ENCODE peak calls at places on chromosomes 2 and 18, in five cellular contexts. T, U, Y, Z and Q are unnamed samples.
A peak's percentile ranks its signal among the peaks of the same experiment; 100 is the strongest.

GRCh38 chr2:226715347-226715990 is 84.2 kb downstream of the IRS1 start:
- DNase-seq in T (no peak), U (no peak), Y (no peak), Z (no peak), Q (no peak)

GRCh38 chr2:121071058-121071504 is 213.9 kb downstream of the TFCP2L1 start:
- DNase-seq in T (peak; percentile 47), U (peak; percentile 31), Y (peak; percentile 78), Z (peak; percentile 68), Q (peak; percentile 92)

GRCh38 chr2:30663321-30663720 is 143.9 kb downstream of the CAPN13 start:
- DNase-seq in T (no peak), U (no peak), Y (no peak), Z (no peak), Q (no peak)

GRCh38 chr18:48408727-48409590 is at the start of gene ZBTB7C:
- DNase-seq in T (peak; percentile 48), U (no peak), Y (no peak), Z (peak; percentile 37), Q (no peak)

GRCh38 chr2:38856165-38856564 is 19.6 kb downstream of the DHX57 start:
- DNase-seq in T (no peak), U (peak; percentile 65), Y (no peak), Z (no peak), Q (no peak)

GRCh38 chr18:14974576-14974975 is 226.6 kb downstream of the ANKRD30B start:
- DNase-seq in T (no peak), U (no peak), Y (no peak), Z (no peak), Q (no peak)

GRCh38 chr2:59277656-59278055 is 1036.5 kb upstream of the FANCL start:
- DNase-seq in T (no peak), U (no peak), Y (no peak), Z (peak; percentile 28), Q (no peak)

GRCh38 chr2:73284296-73285161 is at the start of gene FBXO41:
- DNase-seq in T (no peak), U (peak; percentile 17), Y (no peak), Z (peak; percentile 66), Q (peak; percentile 83)

GRCh38 chr18:76453057-76453561 is 41.9 kb downstream of the ZNF516 start:
- DNase-seq in T (no peak), U (no peak), Y (no peak), Z (no peak), Q (no peak)

GRCh38 chr2:20806286-20806685 is 16.6 kb downstream of the LDAH start:
- DNase-seq in T (no peak), U (no peak), Y (no peak), Z (no peak), Q (no peak)

GRCh38 chr2:127614731-127615130 is 31.2 kb upstream of the GPR17 start:
- DNase-seq in T (no peak), U (peak; percentile 13), Y (no peak), Z (no peak), Q (peak; percentile 41)

GRCh38 chr2:215367647-215368492 is 56.0 kb downstream of the ATIC start:
- DNase-seq in T (no peak), U (peak; percentile 93), Y (no peak), Z (no peak), Q (no peak)

GRCh38 chr2:97935719-97936161 is 60.0 kb downstream of the TMEM131 start:
- DNase-seq in T (no peak), U (peak; percentile 72), Y (no peak), Z (peak; percentile 11), Q (peak; percentile 72)

GRCh38 chr2:47236503-47237215 is 81.6 kb upstream of the STPG4 start:
- DNase-seq in T (no peak), U (peak; percentile 17), Y (no peak), Z (no peak), Q (no peak)

GRCh38 chr2:88545118-88545517 is 82.1 kb downstream of the EIF2AK3 start:
- DNase-seq in T (no peak), U (peak; percentile 38), Y (no peak), Z (peak; percentile 61), Q (peak; percentile 75)

GRCh38 chr2:172339431-172340010 is 87.9 kb upstream of the ITGA6 start:
- DNase-seq in T (no peak), U (peak; percentile 29), Y (no peak), Z (no peak), Q (no peak)

GRCh38 chr18:44954256-44954655 is 273.6 kb downstream of the SETBP1 start:
- DNase-seq in T (no peak), U (no peak), Y (no peak), Z (no peak), Q (peak; percentile 67)

GRCh38 chr2:25268136-25268535 is 73.6 kb downstream of the DNMT3A start:
- DNase-seq in T (no peak), U (no peak), Y (no peak), Z (no peak), Q (no peak)

GRCh38 chr2:168583710-168584521 is 127.8 kb downstream of the CERS6 start:
- DNase-seq in T (no peak), U (peak; percentile 67), Y (no peak), Z (peak; percentile 5), Q (peak; percentile 61)

GRCh38 chr2:235669269-235669831 is 175.5 kb downstream of the AGAP1 start:
- DNase-seq in T (peak; percentile 45), U (peak; percentile 58), Y (no peak), Z (peak; percentile 87), Q (peak; percentile 87)

GRCh38 chr2:211879323-211879722 is 659.3 kb downstream of the ERBB4 start:
- DNase-seq in T (no peak), U (peak; percentile 12), Y (no peak), Z (peak; percentile 63), Q (peak; percentile 14)

GRCh38 chr2:150204449-150204848 is 283.0 kb downstream of the RND3 start:
- DNase-seq in T (no peak), U (peak; percentile 98), Y (no peak), Z (peak; percentile 17), Q (no peak)

GRCh38 chr2:15594291-15595256 is 2.9 kb downstream of the DDX1 start:
- DNase-seq in T (no peak), U (no peak), Y (no peak), Z (no peak), Q (no peak)

GRCh38 chr2:180349809-180350208 is 342.7 kb upstream of the CWC22 start:
- DNase-seq in T (no peak), U (no peak), Y (no peak), Z (no peak), Q (no peak)

GRCh38 chr18:79733135-79733609 is 53.6 kb downstream of the CTDP1 start:
- DNase-seq in T (no peak), U (no peak), Y (no peak), Z (no peak), Q (no peak)

GRCh38 chr18:79732721-79733025 is 53.1 kb downstream of the CTDP1 start:
- DNase-seq in T (no peak), U (no peak), Y (no peak), Z (no peak), Q (no peak)

GRCh38 chr18:79735071-79735980 is 55.7 kb downstream of the CTDP1 start:
- DNase-seq in T (no peak), U (no peak), Y (peak; percentile 55), Z (no peak), Q (no peak)

GRCh38 chr18:79736230-79736629 is 56.6 kb downstream of the CTDP1 start:
- DNase-seq in T (no peak), U (no peak), Y (peak; percentile 53), Z (no peak), Q (no peak)

DNA sequence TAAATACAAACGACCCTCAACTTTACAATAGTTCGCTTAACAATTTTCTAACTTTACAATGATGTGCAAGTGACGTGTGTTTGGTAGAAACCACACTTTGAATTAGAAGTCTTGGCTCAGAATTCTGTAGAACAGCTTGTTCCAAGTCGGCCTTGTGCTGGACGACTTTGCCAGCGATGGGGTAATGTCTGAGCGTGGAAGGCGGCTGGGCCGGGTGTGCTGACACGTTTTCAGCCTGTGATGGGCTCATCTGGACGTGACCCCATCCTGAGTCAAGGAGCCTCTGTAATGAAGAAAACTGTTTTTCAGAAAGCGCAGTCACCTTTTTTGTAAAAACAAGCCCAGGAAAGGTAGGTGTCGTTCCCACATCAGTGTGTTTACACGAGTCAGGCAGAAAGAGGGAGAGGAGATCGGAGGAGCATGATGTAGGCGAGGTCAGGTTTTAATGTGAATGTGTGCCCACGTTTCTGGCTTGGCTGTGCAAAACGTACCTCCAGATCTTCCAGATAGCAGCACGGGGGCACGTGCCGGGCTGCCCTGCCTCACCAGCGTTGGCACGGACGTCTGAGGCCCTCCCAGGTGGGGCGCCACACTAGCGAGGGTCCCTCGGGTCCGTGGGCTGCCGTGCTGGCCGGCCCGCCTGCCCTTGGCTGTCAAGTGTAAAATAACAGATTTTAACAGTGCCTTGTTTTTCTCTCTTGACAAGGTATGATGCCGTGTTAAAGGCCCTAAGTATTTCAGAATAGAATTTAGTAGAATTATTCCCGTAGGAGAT is 54.6 kb downstream of the CTDP1 start:
- DNase-seq in T (no peak), U (no peak), Y (no peak), Z (no peak), Q (no peak)
- H3K36me3 ChIP-seq in T (peaks cover 94% of the 10 kb centered on the region), U (peaks cover 73% of the 10 kb centered on the region), Y (peaks cover 88% of the 10 kb centered on the region), Z (peaks cover 36% of the 10 kb centered on the region), Q (peaks cover 23% of the 10 kb centered on the region)

GRCh38 chr18:62768172-62768943 is 53.0 kb downstream of the PHLPP1 start:
- DNase-seq in T (no peak), U (no peak), Y (no peak), Z (no peak), Q (no peak)
- H3K4me1 ChIP-seq in T (peaks cover 17% of the 10 kb centered on the region), U (no peaks in the 10 kb centered on the region), Y (peaks cover 47% of the 10 kb centered on the region), Z (peaks cover 22% of the 10 kb centered on the region), Q (peaks cover 20% of the 10 kb centered on the region)

DNA sequence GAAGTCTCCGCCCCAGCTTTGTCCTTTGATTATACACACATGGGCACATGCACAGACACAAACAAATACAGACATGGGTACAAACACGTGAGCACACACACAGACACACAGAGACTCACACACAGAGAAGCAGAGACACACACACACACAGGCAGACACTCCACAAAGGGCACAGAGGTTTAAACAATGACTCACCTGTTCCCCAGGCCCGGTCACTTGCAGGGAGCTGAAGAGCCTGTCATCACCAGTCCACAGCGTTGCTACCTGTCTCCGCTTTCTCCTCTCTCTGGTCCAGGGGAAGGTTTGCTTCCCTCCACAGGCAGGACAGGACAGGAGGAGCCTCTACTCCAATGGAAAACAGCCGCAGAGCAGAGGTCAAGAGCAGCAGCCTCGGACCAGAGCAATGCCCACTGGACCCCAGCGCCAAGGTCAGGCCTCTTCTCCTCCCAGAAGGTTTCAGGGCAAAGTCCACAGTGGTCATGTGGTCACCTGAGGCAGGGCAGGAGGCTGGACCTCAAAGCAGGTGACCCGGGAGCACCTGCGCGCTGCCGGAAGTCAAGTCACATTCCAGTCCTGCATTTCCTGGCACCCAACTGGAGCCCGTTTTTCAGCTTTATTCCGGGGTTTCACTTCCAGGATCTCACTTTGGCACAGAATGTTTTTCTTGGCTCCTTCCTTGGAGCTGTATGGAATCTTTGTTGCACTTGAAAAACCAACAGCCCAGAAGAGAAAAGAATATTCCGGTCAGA is at the start of gene RAB17:
- DNase-seq in T (no peak), U (peak; percentile 39), Y (peak; percentile 60), Z (no peak), Q (no peak)
- H3K36me3 ChIP-seq in T (no peaks in the 10 kb centered on the region), U (no peaks in the 10 kb centered on the region), Y (no peaks in the 10 kb centered on the region), Z (no peaks in the 10 kb centered on the region), Q (no peaks in the 10 kb centered on the region)

GRCh38 chr18:3401669-3402620 is 48.0 kb upstream of the TGIF1 start:
- DNase-seq in T (no peak), U (no peak), Y (no peak), Z (no peak), Q (no peak)

GRCh38 chr18:3405713-3406112 is 44.3 kb upstream of the TGIF1 start:
- DNase-seq in T (no peak), U (no peak), Y (no peak), Z (no peak), Q (no peak)

GRCh38 chr18:3400567-3401296 is 49.2 kb upstream of the TGIF1 start:
- DNase-seq in T (no peak), U (no peak), Y (no peak), Z (no peak), Q (no peak)

GRCh38 chr18:3397786-3398185 is 52.2 kb upstream of the TGIF1 start:
- DNase-seq in T (no peak), U (no peak), Y (no peak), Z (no peak), Q (no peak)

GRCh38 chr18:3402962-3403585 is 46.9 kb upstream of the TGIF1 start:
- DNase-seq in T (no peak), U (peak; percentile 40), Y (no peak), Z (peak; percentile 65), Q (peak; percentile 70)
- H3K4me1 ChIP-seq in T (no peaks in the 10 kb centered on the region), U (no peaks in the 10 kb centered on the region), Y (no peaks in the 10 kb centered on the region), Z (no peaks in the 10 kb centered on the region), Q (peaks cover 16% of the 10 kb centered on the region)